ENCODE peak calls at places on chromosomes 1 and 21, in nine cellular contexts. One of them, this sample, is unnamed.

GRCh38 chr1:3312894-3313578 is 141.4 kb upstream of the ARHGEF16 start:
- DNase-seq in lung: peak
- DNase-seq in stomach: peak
- DNase-seq in SHP77 treated with DMSO at 0.1 percent for 48 hours: no peak
- DNase-seq in activated CD4-positive, CD25-positive, alpha-beta regulatory T cell treated with anti-CD3 and anti-CD28 coated beads, Interleukin-2, amount 50 U/mL, for 16 hours: no peak
- DNase-seq in heart right ventricle: peak
- DNase-seq in prostate gland: peak
- DNase-seq in RKO: peak
- DNase-seq in BE2C: peak
- DNase-seq in this sample: peak

GRCh38 chr1:91783423-91784162 is 102.4 kb downstream of the TGFBR3 start:
- DNase-seq in prostate gland: no peak
- DNase-seq in heart right ventricle: no peak
- DNase-seq in stomach: no peak
- DNase-seq in BE2C: no peak
- DNase-seq in activated CD4-positive, CD25-positive, alpha-beta regulatory T cell treated with anti-CD3 and anti-CD28 coated beads, Interleukin-2, amount 50 U/mL, for 16 hours: no peak
- DNase-seq in RKO: no peak
- DNase-seq in SHP77 treated with DMSO at 0.1 percent for 48 hours: no peak
- DNase-seq in lung: no peak
- DNase-seq in this sample: no peak

GRCh38 chr21:44709426-44710293 is 1.7 kb downstream of the TSPEAR start:
- DNase-seq in BE2C: no peak
- DNase-seq in lung: no peak
- DNase-seq in SHP77 treated with DMSO at 0.1 percent for 48 hours: peak
- DNase-seq in activated CD4-positive, CD25-positive, alpha-beta regulatory T cell treated with anti-CD3 and anti-CD28 coated beads, Interleukin-2, amount 50 U/mL, for 16 hours: no peak
- DNase-seq in heart right ventricle: no peak
- DNase-seq in stomach: no peak
- DNase-seq in RKO: no peak
- DNase-seq in prostate gland: no peak
- DNase-seq in this sample: no peak

GRCh38 chr1:25820247-25821111 is 725 bp downstream of the MTFR1L start:
- DNase-seq in RKO: peak
- DNase-seq in SHP77 treated with DMSO at 0.1 percent for 48 hours: peak
- DNase-seq in lung: no peak
- DNase-seq in BE2C: peak
- DNase-seq in heart right ventricle: no peak
- DNase-seq in prostate gland: no peak
- DNase-seq in stomach: peak
- DNase-seq in activated CD4-positive, CD25-positive, alpha-beta regulatory T cell treated with anti-CD3 and anti-CD28 coated beads, Interleukin-2, amount 50 U/mL, for 16 hours: peak
- DNase-seq in this sample: peak

GRCh38 chr21:45131537-45131999 is 57.2 kb downstream of the ADARB1 start:
- DNase-seq in BE2C: no peak
- DNase-seq in activated CD4-positive, CD25-positive, alpha-beta regulatory T cell treated with anti-CD3 and anti-CD28 coated beads, Interleukin-2, amount 50 U/mL, for 16 hours: no peak
- DNase-seq in lung: no peak
- DNase-seq in prostate gland: no peak
- DNase-seq in SHP77 treated with DMSO at 0.1 percent for 48 hours: no peak
- DNase-seq in stomach: no peak
- DNase-seq in heart right ventricle: no peak
- DNase-seq in RKO: no peak
- DNase-seq in this sample: no peak

GRCh38 chr1:75265792-75266191 is 131.6 kb downstream of the LHX8 start:
- DNase-seq in stomach: no peak
- DNase-seq in BE2C: no peak
- DNase-seq in lung: no peak
- DNase-seq in activated CD4-positive, CD25-positive, alpha-beta regulatory T cell treated with anti-CD3 and anti-CD28 coated beads, Interleukin-2, amount 50 U/mL, for 16 hours: no peak
- DNase-seq in SHP77 treated with DMSO at 0.1 percent for 48 hours: peak
- DNase-seq in heart right ventricle: no peak
- DNase-seq in prostate gland: no peak
- DNase-seq in RKO: peak
- DNase-seq in this sample: no peak

GRCh38 chr1:114216431-114217173 is 62.9 kb upstream of the SYT6 start:
- DNase-seq in prostate gland: no peak
- DNase-seq in heart right ventricle: no peak
- DNase-seq in lung: no peak
- DNase-seq in SHP77 treated with DMSO at 0.1 percent for 48 hours: no peak
- DNase-seq in RKO: no peak
- DNase-seq in BE2C: no peak
- DNase-seq in activated CD4-positive, CD25-positive, alpha-beta regulatory T cell treated with anti-CD3 and anti-CD28 coated beads, Interleukin-2, amount 50 U/mL, for 16 hours: no peak
- DNase-seq in stomach: no peak
- DNase-seq in this sample: no peak

GRCh38 chr1:165616987-165617546 is 14.0 kb upstream of the MGST3 start:
- DNase-seq in BE2C: no peak
- DNase-seq in RKO: no peak
- DNase-seq in lung: no peak
- DNase-seq in prostate gland: no peak
- DNase-seq in stomach: no peak
- DNase-seq in heart right ventricle: no peak
- DNase-seq in activated CD4-positive, CD25-positive, alpha-beta regulatory T cell treated with anti-CD3 and anti-CD28 coated beads, Interleukin-2, amount 50 U/mL, for 16 hours: no peak
- DNase-seq in SHP77 treated with DMSO at 0.1 percent for 48 hours: no peak
- DNase-seq in this sample: no peak

GRCh38 chr1:167541013-167541412 is 12.5 kb downstream of the CREG1 start:
- DNase-seq in SHP77 treated with DMSO at 0.1 percent for 48 hours: no peak
- DNase-seq in lung: no peak
- DNase-seq in prostate gland: no peak
- DNase-seq in RKO: no peak
- DNase-seq in heart right ventricle: no peak
- DNase-seq in activated CD4-positive, CD25-positive, alpha-beta regulatory T cell treated with anti-CD3 and anti-CD28 coated beads, Interleukin-2, amount 50 U/mL, for 16 hours: no peak
- DNase-seq in stomach: no peak
- DNase-seq in BE2C: no peak
- DNase-seq in this sample: no peak

GRCh38 chr1:116350097-116350645 is 22.9 kb upstream of the ATP1A1 start:
- DNase-seq in lung: no peak
- DNase-seq in SHP77 treated with DMSO at 0.1 percent for 48 hours: no peak
- DNase-seq in heart right ventricle: no peak
- DNase-seq in prostate gland: no peak
- DNase-seq in stomach: no peak
- DNase-seq in RKO: no peak
- DNase-seq in BE2C: no peak
- DNase-seq in activated CD4-positive, CD25-positive, alpha-beta regulatory T cell treated with anti-CD3 and anti-CD28 coated beads, Interleukin-2, amount 50 U/mL, for 16 hours: no peak
- DNase-seq in this sample: no peak

GRCh38 chr1:8006037-8006963 is 19.8 kb downstream of the ERRFI1 start:
- DNase-seq in BE2C: no peak
- DNase-seq in lung: no peak
- DNase-seq in RKO: no peak
- DNase-seq in prostate gland: no peak
- DNase-seq in SHP77 treated with DMSO at 0.1 percent for 48 hours: no peak
- DNase-seq in heart right ventricle: no peak
- DNase-seq in stomach: no peak
- DNase-seq in activated CD4-positive, CD25-positive, alpha-beta regulatory T cell treated with anti-CD3 and anti-CD28 coated beads, Interleukin-2, amount 50 U/mL, for 16 hours: no peak
- DNase-seq in this sample: no peak

GRCh38 chr1:183548136-183548535 is 42.1 kb downstream of the NCF2 start:
- DNase-seq in lung: no peak
- DNase-seq in BE2C: no peak
- DNase-seq in prostate gland: no peak
- DNase-seq in RKO: no peak
- DNase-seq in activated CD4-positive, CD25-positive, alpha-beta regulatory T cell treated with anti-CD3 and anti-CD28 coated beads, Interleukin-2, amount 50 U/mL, for 16 hours: no peak
- DNase-seq in stomach: no peak
- DNase-seq in SHP77 treated with DMSO at 0.1 percent for 48 hours: peak
- DNase-seq in heart right ventricle: no peak
- DNase-seq in this sample: no peak

GRCh38 chr1:34918609-34919561 is 10.6 kb downstream of the DLGAP3 start:
- DNase-seq in lung: no peak
- DNase-seq in prostate gland: no peak
- DNase-seq in SHP77 treated with DMSO at 0.1 percent for 48 hours: peak
- DNase-seq in BE2C: peak
- DNase-seq in RKO: no peak
- DNase-seq in stomach: no peak
- DNase-seq in activated CD4-positive, CD25-positive, alpha-beta regulatory T cell treated with anti-CD3 and anti-CD28 coated beads, Interleukin-2, amount 50 U/mL, for 16 hours: no peak
- DNase-seq in heart right ventricle: peak
- DNase-seq in this sample: no peak

GRCh38 chr1:223713546-223714420 is 1.4 kb downstream of the CAPN2 start:
- DNase-seq in BE2C: no peak
- DNase-seq in lung: no peak
- DNase-seq in stomach: no peak
- DNase-seq in prostate gland: no peak
- DNase-seq in RKO: peak
- DNase-seq in SHP77 treated with DMSO at 0.1 percent for 48 hours: no peak
- DNase-seq in activated CD4-positive, CD25-positive, alpha-beta regulatory T cell treated with anti-CD3 and anti-CD28 coated beads, Interleukin-2, amount 50 U/mL, for 16 hours: no peak
- DNase-seq in heart right ventricle: no peak
- DNase-seq in this sample: peak

GRCh38 chr1:39500862-39501389 is 9.5 kb downstream of the BMP8A start:
- DNase-seq in RKO: no peak
- DNase-seq in SHP77 treated with DMSO at 0.1 percent for 48 hours: no peak
- DNase-seq in prostate gland: no peak
- DNase-seq in heart right ventricle: no peak
- DNase-seq in lung: no peak
- DNase-seq in activated CD4-positive, CD25-positive, alpha-beta regulatory T cell treated with anti-CD3 and anti-CD28 coated beads, Interleukin-2, amount 50 U/mL, for 16 hours: no peak
- DNase-seq in stomach: no peak
- DNase-seq in BE2C: no peak
- DNase-seq in this sample: no peak

GRCh38 chr1:171910786-171911185 is 69.5 kb downstream of the DNM3 start:
- DNase-seq in prostate gland: no peak
- DNase-seq in stomach: no peak
- DNase-seq in heart right ventricle: no peak
- DNase-seq in RKO: no peak
- DNase-seq in SHP77 treated with DMSO at 0.1 percent for 48 hours: no peak
- DNase-seq in BE2C: no peak
- DNase-seq in lung: no peak
- DNase-seq in activated CD4-positive, CD25-positive, alpha-beta regulatory T cell treated with anti-CD3 and anti-CD28 coated beads, Interleukin-2, amount 50 U/mL, for 16 hours: no peak
- DNase-seq in this sample: no peak

GRCh38 chr1:42680921-42681683 is 1.1 kb upstream of the YBX1 start:
- DNase-seq in prostate gland: no peak
- DNase-seq in activated CD4-positive, CD25-positive, alpha-beta regulatory T cell treated with anti-CD3 and anti-CD28 coated beads, Interleukin-2, amount 50 U/mL, for 16 hours: no peak
- DNase-seq in SHP77 treated with DMSO at 0.1 percent for 48 hours: no peak
- DNase-seq in BE2C: no peak
- DNase-seq in RKO: peak
- DNase-seq in lung: no peak
- DNase-seq in stomach: no peak
- DNase-seq in heart right ventricle: no peak
- DNase-seq in this sample: no peak

GRCh38 chr21:21159253-21159899 is 161.2 kb downstream of the NCAM2 start:
- DNase-seq in stomach: no peak
- DNase-seq in heart right ventricle: no peak
- DNase-seq in BE2C: no peak
- DNase-seq in activated CD4-positive, CD25-positive, alpha-beta regulatory T cell treated with anti-CD3 and anti-CD28 coated beads, Interleukin-2, amount 50 U/mL, for 16 hours: no peak
- DNase-seq in prostate gland: no peak
- DNase-seq in lung: no peak
- DNase-seq in RKO: peak
- DNase-seq in SHP77 treated with DMSO at 0.1 percent for 48 hours: no peak
- DNase-seq in this sample: no peak

GRCh38 chr1:201708085-201708512 is 120.9 kb upstream of the IPO9 start:
- DNase-seq in prostate gland: no peak
- DNase-seq in lung: no peak
- DNase-seq in heart right ventricle: no peak
- DNase-seq in activated CD4-positive, CD25-positive, alpha-beta regulatory T cell treated with anti-CD3 and anti-CD28 coated beads, Interleukin-2, amount 50 U/mL, for 16 hours: no peak
- DNase-seq in stomach: no peak
- DNase-seq in SHP77 treated with DMSO at 0.1 percent for 48 hours: peak
- DNase-seq in BE2C: no peak
- DNase-seq in RKO: no peak
- DNase-seq in this sample: no peak

GRCh38 chr1:150979007-150979722 is 2.9 kb upstream of the ANXA9 start:
- DNase-seq in SHP77 treated with DMSO at 0.1 percent for 48 hours: peak
- DNase-seq in activated CD4-positive, CD25-positive, alpha-beta regulatory T cell treated with anti-CD3 and anti-CD28 coated beads, Interleukin-2, amount 50 U/mL, for 16 hours: peak
- DNase-seq in stomach: peak
- DNase-seq in RKO: peak
- DNase-seq in lung: peak
- DNase-seq in prostate gland: peak
- DNase-seq in BE2C: peak
- DNase-seq in heart right ventricle: peak
- DNase-seq in this sample: peak

GRCh38 chr1:101130673-101131072 is 105.1 kb upstream of the DPH5 start:
- DNase-seq in stomach: no peak
- DNase-seq in RKO: no peak
- DNase-seq in lung: no peak
- DNase-seq in BE2C: no peak
- DNase-seq in prostate gland: no peak
- DNase-seq in activated CD4-positive, CD25-positive, alpha-beta regulatory T cell treated with anti-CD3 and anti-CD28 coated beads, Interleukin-2, amount 50 U/mL, for 16 hours: no peak
- DNase-seq in heart right ventricle: no peak
- DNase-seq in SHP77 treated with DMSO at 0.1 percent for 48 hours: no peak
- DNase-seq in this sample: no peak

GRCh38 chr21:43864313-43864805 is 664 bp upstream of the AGPAT3 start:
- DNase-seq in BE2C: peak
- DNase-seq in lung: peak
- DNase-seq in activated CD4-positive, CD25-positive, alpha-beta regulatory T cell treated with anti-CD3 and anti-CD28 coated beads, Interleukin-2, amount 50 U/mL, for 16 hours: no peak
- DNase-seq in prostate gland: peak
- DNase-seq in SHP77 treated with DMSO at 0.1 percent for 48 hours: no peak
- DNase-seq in RKO: peak
- DNase-seq in stomach: peak
- DNase-seq in heart right ventricle: peak
- DNase-seq in this sample: peak

GRCh38 chr1:44507490-44508396 is 102.7 kb downstream of the RNF220 start:
- DNase-seq in prostate gland: no peak
- DNase-seq in RKO: no peak
- DNase-seq in heart right ventricle: no peak
- DNase-seq in activated CD4-positive, CD25-positive, alpha-beta regulatory T cell treated with anti-CD3 and anti-CD28 coated beads, Interleukin-2, amount 50 U/mL, for 16 hours: no peak
- DNase-seq in SHP77 treated with DMSO at 0.1 percent for 48 hours: no peak
- DNase-seq in lung: no peak
- DNase-seq in BE2C: no peak
- DNase-seq in stomach: no peak
- DNase-seq in this sample: no peak

GRCh38 chr1:169144941-169145626 is 38.6 kb downstream of the ATP1B1 start:
- DNase-seq in BE2C: no peak
- DNase-seq in prostate gland: no peak
- DNase-seq in heart right ventricle: no peak
- DNase-seq in activated CD4-positive, CD25-positive, alpha-beta regulatory T cell treated with anti-CD3 and anti-CD28 coated beads, Interleukin-2, amount 50 U/mL, for 16 hours: no peak
- DNase-seq in lung: no peak
- DNase-seq in RKO: no peak
- DNase-seq in SHP77 treated with DMSO at 0.1 percent for 48 hours: no peak
- DNase-seq in stomach: no peak
- DNase-seq in this sample: no peak

GRCh38 chr1:37474697-37475379 is 458 bp downstream of the ZC3H12A start:
- DNase-seq in activated CD4-positive, CD25-positive, alpha-beta regulatory T cell treated with anti-CD3 and anti-CD28 coated beads, Interleukin-2, amount 50 U/mL, for 16 hours: no peak
- DNase-seq in lung: no peak
- DNase-seq in heart right ventricle: peak
- DNase-seq in SHP77 treated with DMSO at 0.1 percent for 48 hours: no peak
- DNase-seq in stomach: peak
- DNase-seq in RKO: peak
- DNase-seq in prostate gland: no peak
- DNase-seq in BE2C: no peak
- DNase-seq in this sample: peak

GRCh38 chr1:45864124-45864721 is 60.8 kb downstream of the MAST2 start:
- DNase-seq in lung: no peak
- DNase-seq in stomach: no peak
- DNase-seq in RKO: no peak
- DNase-seq in SHP77 treated with DMSO at 0.1 percent for 48 hours: no peak
- DNase-seq in BE2C: peak
- DNase-seq in heart right ventricle: no peak
- DNase-seq in prostate gland: no peak
- DNase-seq in activated CD4-positive, CD25-positive, alpha-beta regulatory T cell treated with anti-CD3 and anti-CD28 coated beads, Interleukin-2, amount 50 U/mL, for 16 hours: no peak
- DNase-seq in this sample: no peak

GRCh38 chr1:179706339-179706941 is 36.7 kb upstream of the FAM163A start:
- DNase-seq in stomach: peak
- DNase-seq in lung: peak
- DNase-seq in BE2C: peak
- DNase-seq in prostate gland: peak
- DNase-seq in heart right ventricle: peak
- DNase-seq in SHP77 treated with DMSO at 0.1 percent for 48 hours: peak
- DNase-seq in RKO: peak
- DNase-seq in activated CD4-positive, CD25-positive, alpha-beta regulatory T cell treated with anti-CD3 and anti-CD28 coated beads, Interleukin-2, amount 50 U/mL, for 16 hours: peak
- DNase-seq in this sample: peak

GRCh38 chr1:41494351-41495170 is 10.1 kb upstream of the EDN2 start:
- DNase-seq in SHP77 treated with DMSO at 0.1 percent for 48 hours: no peak
- DNase-seq in stomach: no peak
- DNase-seq in RKO: no peak
- DNase-seq in lung: no peak
- DNase-seq in prostate gland: no peak
- DNase-seq in BE2C: no peak
- DNase-seq in heart right ventricle: no peak
- DNase-seq in activated CD4-positive, CD25-positive, alpha-beta regulatory T cell treated with anti-CD3 and anti-CD28 coated beads, Interleukin-2, amount 50 U/mL, for 16 hours: no peak
- DNase-seq in this sample: no peak

GRCh38 chr1:29703596-29703995 is 467.3 kb downstream of the PTPRU start:
- DNase-seq in heart right ventricle: no peak
- DNase-seq in activated CD4-positive, CD25-positive, alpha-beta regulatory T cell treated with anti-CD3 and anti-CD28 coated beads, Interleukin-2, amount 50 U/mL, for 16 hours: no peak
- DNase-seq in stomach: no peak
- DNase-seq in SHP77 treated with DMSO at 0.1 percent for 48 hours: peak
- DNase-seq in RKO: peak
- DNase-seq in lung: no peak
- DNase-seq in BE2C: peak
- DNase-seq in prostate gland: no peak
- DNase-seq in this sample: peak

GRCh38 chr1:234970731-234971476 is 157.7 kb downstream of the TOMM20 start:
- DNase-seq in SHP77 treated with DMSO at 0.1 percent for 48 hours: peak
- DNase-seq in RKO: no peak
- DNase-seq in activated CD4-positive, CD25-positive, alpha-beta regulatory T cell treated with anti-CD3 and anti-CD28 coated beads, Interleukin-2, amount 50 U/mL, for 16 hours: no peak
- DNase-seq in stomach: peak
- DNase-seq in BE2C: no peak
- DNase-seq in prostate gland: peak
- DNase-seq in heart right ventricle: peak
- DNase-seq in lung: peak
- DNase-seq in this sample: peak

GRCh38 chr1:117897551-117897950 is 31.9 kb downstream of the GDAP2 start:
- DNase-seq in stomach: no peak
- DNase-seq in SHP77 treated with DMSO at 0.1 percent for 48 hours: no peak
- DNase-seq in prostate gland: no peak
- DNase-seq in activated CD4-positive, CD25-positive, alpha-beta regulatory T cell treated with anti-CD3 and anti-CD28 coated beads, Interleukin-2, amount 50 U/mL, for 16 hours: no peak
- DNase-seq in heart right ventricle: no peak
- DNase-seq in RKO: no peak
- DNase-seq in lung: no peak
- DNase-seq in BE2C: no peak
- DNase-seq in this sample: no peak

This sample was measured in left colon.